ENCODE peak calls at places on chromosomes 16 and 17, in six cellular contexts. D is PC-3, Q is neural progenitor cell, C is MM.1S, M is GM23248, N is GM23338. G is an unnamed sample.

GRCh38 chr16:53900678-53901077 is 196.7 kb downstream of the FTO start:
- DNase-seq in D (no peak), Q (no peak), C (no peak), M (no peak), N (no peak), G (no peak)

GRCh38 chr17:29442451-29442850 is 52.3 kb downstream of the TAOK1 start:
- DNase-seq in D (no peak), Q (no peak), C (no peak), M (no peak), N (no peak), G (no peak)

GRCh38 chr16:57092786-57093301 is 461 bp downstream of the CPNE2 start:
- DNase-seq in D (peak), Q (peak), C (peak), M (peak), N (peak), G (peak)

GRCh38 chr16:84086996-84087395 is 29.7 kb downstream of the MBTPS1 start:
- DNase-seq in D (no peak), Q (no peak), C (no peak), M (no peak), N (no peak), G (no peak)

GRCh38 chr17:71936977-71937376 is 183.8 kb upstream of the SOX9 start:
- DNase-seq in D (peak), Q (no peak), C (no peak), M (no peak), N (peak), G (no peak)

GRCh38 chr16:50463581-50464324 is 84.4 kb upstream of the NKD1 start:
- DNase-seq in D (no peak), Q (no peak), C (no peak), M (no peak), N (peak), G (no peak)

GRCh38 chr16:46903255-46903905 is 19.2 kb downstream of the GPT2 start:
- DNase-seq in D (no peak), Q (no peak), C (no peak), M (no peak), N (no peak), G (no peak)

GRCh38 chr17:5486206-5487124 is at the start of gene MIS12:
- DNase-seq in D (peak), Q (peak), C (peak), M (peak), N (peak), G (peak)

GRCh38 chr17:73641779-73642580 is 2.3 kb downstream of the SDK2 start:
- DNase-seq in D (no peak), Q (peak), C (no peak), M (no peak), N (no peak), G (peak)

GRCh38 chr17:30212750-30213149 is 22.7 kb downstream of the SLC6A4 start:
- DNase-seq in D (no peak), Q (no peak), C (no peak), M (no peak), N (peak), G (no peak)

GRCh38 chr17:7380855-7381683 is at the start of gene TNK1:
- DNase-seq in D (peak), Q (peak), C (no peak), M (peak), N (peak), G (no peak)

GRCh38 chr16:9128346-9129342 is 37.2 kb downstream of the HAPSTR1 start:
- DNase-seq in D (no peak), Q (no peak), C (no peak), M (no peak), N (no peak), G (no peak)

GRCh38 chr17:55038291-55038690 is 69.7 kb downstream of the STXBP4 start:
- DNase-seq in D (peak), Q (no peak), C (no peak), M (peak), N (no peak), G (no peak)

GRCh38 chr16:89922477-89922883 is 662 bp upstream of the TUBB3 start:
- DNase-seq in D (peak), Q (peak), C (no peak), M (peak), N (peak), G (peak)

GRCh38 chr16:85312642-85313540 is 200.6 kb upstream of the CIBAR2 start:
- DNase-seq in D (no peak), Q (peak), C (no peak), M (peak), N (no peak), G (peak)

GRCh38 chr17:39601758-39602532 is 5.8 kb downstream of the NEUROD2 start:
- DNase-seq in D (no peak), Q (peak), C (no peak), M (no peak), N (no peak), G (no peak)

GRCh38 chr17:55571095-55571494 is 59.8 kb upstream of the SMIM36 start:
- DNase-seq in D (peak), Q (no peak), C (no peak), M (no peak), N (no peak), G (no peak)

GRCh38 chr17:40850287-40850972 is 16.6 kb downstream of the KRT12 start:
- DNase-seq in D (peak), Q (no peak), C (no peak), M (peak), N (no peak), G (no peak)

GRCh38 chr16:11297492-11298142 is 16.5 kb upstream of the PRM1 start:
- DNase-seq in D (no peak), Q (peak), C (peak), M (peak), N (peak), G (peak)

GRCh38 chr17:28476076-28476475 is 2.6 kb downstream of the SLC13A2 start:
- DNase-seq in D (no peak), Q (no peak), C (no peak), M (no peak), N (no peak), G (no peak)

GRCh38 chr17:73821665-73822064 is 177.4 kb upstream of the SDK2 start:
- DNase-seq in D (no peak), Q (no peak), C (no peak), M (no peak), N (no peak), G (no peak)

GRCh38 chr17:64500923-64501765 is 4.3 kb upstream of the POLG2 start:
- DNase-seq in D (no peak), Q (no peak), C (no peak), M (peak), N (no peak), G (no peak)

GRCh38 chr17:9537177-9537776 is 38.3 kb downstream of the STX8 start:
- DNase-seq in D (no peak), Q (peak), C (no peak), M (no peak), N (peak), G (no peak)

GRCh38 chr17:78313735-78314648 is 45.9 kb downstream of the SOCS3 start:
- DNase-seq in D (peak), Q (peak), C (peak), M (peak), N (peak), G (peak)

GRCh38 chr16:23317266-23317661 is 15.2 kb downstream of the SCNN1B start:
- DNase-seq in D (peak), Q (no peak), C (no peak), M (no peak), N (no peak), G (no peak)

GRCh38 chr16:6643083-6643686 is 689.5 kb upstream of the RBFOX1 start:
- DNase-seq in D (peak), Q (peak), C (peak), M (peak), N (peak), G (peak)

GRCh38 chr16:50491516-50491915 is 56.7 kb upstream of the NKD1 start:
- DNase-seq in D (no peak), Q (no peak), C (no peak), M (no peak), N (no peak), G (no peak)

GRCh38 chr17:8939496-8940334 is 25.8 kb downstream of the PIK3R5 start:
- DNase-seq in D (no peak), Q (no peak), C (peak), M (no peak), N (peak), G (no peak)

GRCh38 chr16:21628772-21629171 is 23.6 kb downstream of the IGSF6 start:
- DNase-seq in D (no peak), Q (no peak), C (no peak), M (peak), N (no peak), G (no peak)

GRCh38 chr17:57868007-57868774 is 18.3 kb upstream of the MRPS23 start:
- DNase-seq in D (peak), Q (peak), C (peak), M (peak), N (peak), G (peak)

GRCh38 chr16:4684763-4685162 is 8.6 kb upstream of the NUDT16L1 start:
- DNase-seq in D (peak), Q (no peak), C (no peak), M (no peak), N (no peak), G (no peak)

GRCh38 chr17:63984651-63985386 is 12.1 kb upstream of the SCN4A start:
- DNase-seq in D (peak), Q (no peak), C (no peak), M (peak), N (no peak), G (no peak)

GRCh38 chr16:71933913-71934696 is 38.8 kb downstream of the IST1 start:
- DNase-seq in D (peak), Q (peak), C (no peak), M (peak), N (no peak), G (no peak)

GRCh38 chr17:41785091-41785875 is 1.2 kb downstream of the JUP start:
- DNase-seq in D (peak), Q (peak), C (no peak), M (no peak), N (peak), G (peak)

GRCh38 chr16:24471616-24472015 is 67.8 kb upstream of the RBBP6 start:
- DNase-seq in D (no peak), Q (peak), C (no peak), M (no peak), N (no peak), G (no peak)

GRCh38 chr17:9802294-9802693 is 10.9 kb upstream of the DHRS7C start:
- DNase-seq in D (peak), Q (no peak), C (no peak), M (no peak), N (no peak), G (no peak)

GRCh38 chr17:16463341-16464000 is 28.5 kb downstream of the LRRC75A start:
- DNase-seq in D (peak), Q (no peak), C (no peak), M (peak), N (peak), G (no peak)
- TF ChIP-seq EZH2phosphoT487 in D (no peak), Q (no peak), C (no peak), M (no peak), N (no peak), G (no peak)

GRCh38 chr16:60204221-60204620 is 1470.1 kb upstream of the GOT2 start:
- DNase-seq in D (no peak), Q (no peak), C (no peak), M (peak), N (no peak), G (no peak)
- TF ChIP-seq EZH2phosphoT487 in D (no peak), Q (no peak), C (no peak), M (no peak), N (no peak), G (no peak)

DNA sequence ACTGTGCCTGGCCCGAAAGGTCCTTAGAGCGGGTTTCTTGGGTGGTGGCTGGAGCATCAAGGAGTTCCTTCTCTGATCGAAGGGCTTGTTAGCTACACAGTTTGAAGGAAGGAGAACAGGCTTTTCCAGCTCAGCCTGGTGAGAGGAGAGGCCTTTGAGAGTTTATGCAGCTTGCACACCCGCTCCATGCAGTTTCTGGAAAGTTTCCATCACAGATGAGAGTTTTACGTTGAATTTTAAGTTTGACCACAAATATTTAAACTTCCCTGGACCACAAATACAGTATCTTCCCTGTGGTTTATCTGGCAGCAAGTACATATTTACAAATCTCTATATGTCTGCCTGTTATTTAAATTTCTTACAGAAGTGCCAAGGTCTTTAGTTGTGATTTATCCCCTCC is 56.8 kb downstream of the HIC1 start:
- DNase-seq in D (peak), Q (no peak), C (no peak), M (peak), N (no peak), G (no peak)
- TF ChIP-seq EZH2phosphoT487 in D (no peak), Q (no peak), C (no peak), M (no peak), N (no peak), G (no peak)

GRCh38 chr17:35930211-35931065 is at the start of gene RDM1:
- DNase-seq in D (peak), Q (peak), C (peak), M (peak), N (peak), G (peak)
- TF ChIP-seq EZH2phosphoT487 in D (no peak), Q (no peak), C (no peak), M (no peak), N (no peak), G (no peak)

DNA sequence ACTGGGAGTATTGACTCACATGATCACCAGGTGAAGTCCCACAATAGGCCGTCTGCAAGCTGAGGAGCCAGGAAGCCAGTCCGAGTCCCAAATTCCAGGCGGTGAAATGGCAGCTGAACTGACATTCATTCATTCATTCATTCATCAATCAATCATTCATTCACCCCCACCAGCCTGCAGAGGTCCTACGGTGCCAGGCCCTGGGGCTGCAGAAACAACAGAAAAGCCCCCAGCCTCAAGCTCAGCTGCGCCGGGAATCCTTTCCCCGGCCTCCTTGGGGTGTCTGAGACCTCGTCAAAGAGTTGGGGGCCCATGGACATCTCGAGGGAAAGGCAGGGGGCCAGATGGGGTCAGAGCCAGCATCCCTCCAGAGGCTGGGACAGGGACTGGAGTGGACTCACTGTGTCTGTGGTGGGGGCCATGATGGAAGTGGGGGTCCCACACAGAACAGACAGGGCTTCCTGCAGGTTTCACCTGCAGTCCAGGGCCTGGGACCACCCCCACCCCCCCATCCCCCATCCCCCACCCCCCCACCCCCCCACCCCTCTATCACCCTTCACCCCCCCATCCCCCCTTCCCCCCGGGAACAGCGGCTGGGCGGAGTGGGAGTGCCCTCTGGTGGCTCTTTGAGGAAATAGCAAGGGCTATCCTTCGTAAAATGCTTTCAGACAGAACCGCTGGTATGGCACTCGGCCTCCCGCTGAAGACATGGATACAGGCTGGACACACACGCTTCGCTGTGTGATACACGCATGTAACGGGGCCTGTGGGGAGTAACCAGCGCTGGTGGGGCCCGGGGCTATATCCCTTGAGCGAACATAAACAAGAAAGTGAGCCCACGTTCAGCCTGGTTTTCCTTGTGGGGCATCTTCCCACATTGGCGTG is 8.5 kb upstream of the ZC3H18 start:
- DNase-seq in D (peak), Q (peak), C (peak), M (peak), N (peak), G (peak)
- TF ChIP-seq EZH2phosphoT487 in D (no peak), Q (no peak), C (no peak), M (no peak), N (no peak), G (no peak)

DNA sequence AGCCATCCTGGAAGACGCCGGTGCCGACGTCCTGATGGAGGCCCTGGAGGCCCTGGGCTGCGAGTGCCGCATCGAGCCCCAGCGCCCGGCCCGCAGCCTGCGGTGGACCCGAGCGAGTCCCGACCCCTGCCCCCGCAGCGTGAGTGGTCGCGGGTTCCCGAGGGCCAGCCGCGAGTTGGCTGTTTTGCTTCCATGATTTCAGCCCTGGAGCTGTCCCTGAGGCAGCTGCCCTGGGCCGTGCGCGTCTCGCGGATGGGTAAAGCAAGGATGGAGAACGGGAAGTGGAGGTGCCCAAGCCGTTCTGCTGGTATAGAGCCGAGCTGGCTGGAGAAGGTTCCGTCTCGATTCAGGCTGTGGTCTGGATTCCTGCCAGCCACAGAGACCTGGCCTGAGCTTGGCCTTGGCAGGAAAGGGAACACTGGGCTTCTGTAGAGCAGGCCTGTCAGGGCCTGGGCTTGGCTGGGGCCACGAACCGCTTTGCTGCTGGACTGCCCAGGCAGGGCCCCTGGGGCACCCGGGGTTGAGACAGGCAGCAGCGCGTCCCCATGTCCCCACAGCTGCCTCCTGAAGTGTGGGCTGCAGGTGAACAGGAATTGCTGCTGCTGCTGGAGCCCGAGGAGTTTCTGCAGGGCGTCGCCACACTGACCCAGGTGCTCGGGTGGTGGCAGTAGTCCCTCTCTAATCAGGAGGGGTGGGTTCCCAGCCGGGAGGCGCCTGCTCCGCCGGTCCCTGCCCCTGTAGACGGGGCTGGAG is 945 bp upstream of the MRPS34 start:
- DNase-seq in D (no peak), Q (no peak), C (no peak), M (peak), N (no peak), G (peak)
- TF ChIP-seq EZH2phosphoT487 in D (no peak), Q (no peak), C (no peak), M (no peak), N (no peak), G (no peak)

DNA sequence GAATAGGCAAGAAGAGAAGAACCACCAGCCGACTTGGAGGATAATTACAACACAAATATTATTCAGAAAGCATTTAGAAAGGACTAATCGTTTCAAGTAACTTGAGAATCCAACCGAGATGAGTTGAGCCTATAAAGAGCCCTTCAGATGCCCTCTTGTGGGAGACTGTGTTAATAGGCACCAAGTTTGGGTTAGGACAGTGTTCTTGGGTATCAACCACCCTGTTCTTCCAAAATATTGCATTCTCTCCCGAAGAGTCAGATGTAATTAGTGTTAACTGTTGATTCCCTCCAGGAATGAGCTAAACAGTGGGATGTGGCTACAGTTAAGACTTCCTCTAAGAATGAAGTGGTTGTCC is 87.8 kb upstream of the NOL11 start:
- DNase-seq in D (peak), Q (peak), C (peak), M (peak), N (peak), G (peak)
- TF ChIP-seq EZH2phosphoT487 in D (no peak), Q (no peak), C (no peak), M (no peak), N (no peak), G (no peak)

GRCh38 chr17:75542728-75543336 is 17.3 kb downstream of the LLGL2 start:
- DNase-seq in D (no peak), Q (no peak), C (no peak), M (no peak), N (no peak), G (no peak)
- TF ChIP-seq EZH2phosphoT487 in D (no peak), Q (no peak), C (no peak), M (no peak), N (no peak), G (no peak)